ENCODE peak calls at places on chromosome 10, in eight cellular contexts. K, V, Z, N, X, J, R and A are unnamed samples.

GRCh38 chr10:13712799-13713581 is 126.2 kb downstream of the PRPF18 start:
- DNase-seq in K (peak), V (peak), Z (peak), N (peak), X (peak), J (peak), R (peak), A (no peak)

GRCh38 chr10:77004917-77005564 is 632.6 kb downstream of the KCNMA1 start:
- DNase-seq in K (peak), V (no peak), Z (peak), N (peak), X (no peak), J (peak), R (peak), A (no peak)

GRCh38 chr10:120945801-120946302 is 94.7 kb downstream of the WDR11 start:
- DNase-seq in K (peak), V (peak), Z (peak), N (no peak), X (peak), J (peak), R (no peak), A (no peak)

GRCh38 chr10:688287-688620 is 1.2 kb downstream of the DIP2C start:
- DNase-seq in K (peak), V (no peak), Z (no peak), N (no peak), X (no peak), J (no peak), R (no peak), A (no peak)

GRCh38 chr10:45411607-45411940 is 37.6 kb downstream of the ALOX5 start:
- DNase-seq in K (no peak), V (no peak), Z (no peak), N (no peak), X (no peak), J (no peak), R (no peak), A (no peak)

GRCh38 chr10:35895331-35895730 is 253.2 kb upstream of the FZD8 start:
- DNase-seq in K (peak), V (no peak), Z (no peak), N (no peak), X (no peak), J (no peak), R (no peak), A (no peak)

GRCh38 chr10:43257210-43258031 is 9.4 kb downstream of the RASGEF1A start:
- DNase-seq in K (no peak), V (no peak), Z (no peak), N (no peak), X (no peak), J (no peak), R (no peak), A (peak)

GRCh38 chr10:35822316-35822715 is 180.2 kb upstream of the FZD8 start:
- DNase-seq in K (peak), V (peak), Z (no peak), N (no peak), X (peak), J (no peak), R (peak), A (no peak)

GRCh38 chr10:83607959-83608745 is 531.2 kb upstream of the GHITM start:
- DNase-seq in K (peak), V (no peak), Z (no peak), N (no peak), X (no peak), J (no peak), R (no peak), A (no peak)

GRCh38 chr10:5566606-5567005 is 41.8 kb downstream of the CALML3 start:
- DNase-seq in K (no peak), V (no peak), Z (peak), N (no peak), X (no peak), J (no peak), R (no peak), A (no peak)

GRCh38 chr10:25017247-25017590 is 807 bp downstream of the THNSL1 start:
- DNase-seq in K (no peak), V (peak), Z (peak), N (peak), X (no peak), J (no peak), R (no peak), A (no peak)

GRCh38 chr10:77391605-77392235 is 245.9 kb downstream of the KCNMA1 start:
- DNase-seq in K (peak), V (peak), Z (peak), N (peak), X (peak), J (peak), R (peak), A (peak)

GRCh38 chr10:49620286-49620810 is 6.5 kb downstream of the CHAT start:
- DNase-seq in K (no peak), V (no peak), Z (no peak), N (no peak), X (peak), J (no peak), R (peak), A (no peak)

GRCh38 chr10:117345143-117345542 is 30.1 kb downstream of the PDZD8 start:
- DNase-seq in K (peak), V (no peak), Z (no peak), N (no peak), X (no peak), J (no peak), R (peak), A (no peak)

GRCh38 chr10:9331583-9332008 is 1277.1 kb downstream of the GATA3 start:
- DNase-seq in K (peak), V (no peak), Z (peak), N (peak), X (no peak), J (no peak), R (no peak), A (no peak)

GRCh38 chr10:126321455-126321854 is 66.8 kb downstream of the ADAM12 start:
- DNase-seq in K (peak), V (no peak), Z (no peak), N (no peak), X (no peak), J (no peak), R (no peak), A (no peak)

GRCh38 chr10:86261933-86262665 is 104.5 kb downstream of the GRID1 start:
- DNase-seq in K (no peak), V (peak), Z (peak), N (peak), X (peak), J (peak), R (peak), A (peak)

GRCh38 chr10:71323407-71323806 is 4.3 kb downstream of the SLC29A3 start:
- DNase-seq in K (peak), V (no peak), Z (peak), N (peak), X (no peak), J (no peak), R (no peak), A (no peak)

GRCh38 chr10:77571490-77571889 is 66.1 kb downstream of the KCNMA1 start:
- DNase-seq in K (no peak), V (peak), Z (no peak), N (no peak), X (peak), J (no peak), R (no peak), A (no peak)

GRCh38 chr10:78336402-78336791 is 302.7 kb downstream of the RPS24 start:
- DNase-seq in K (peak), V (peak), Z (no peak), N (no peak), X (no peak), J (no peak), R (peak), A (peak)

GRCh38 chr10:77428776-77429395 is 208.7 kb downstream of the KCNMA1 start:
- DNase-seq in K (peak), V (peak), Z (peak), N (no peak), X (peak), J (peak), R (peak), A (no peak)

GRCh38 chr10:5354068-5354467 is 10.7 kb upstream of the UCN3 start:
- DNase-seq in K (no peak), V (no peak), Z (no peak), N (no peak), X (no peak), J (no peak), R (no peak), A (no peak)

GRCh38 chr10:99888623-99889022 is 106.2 kb downstream of the ABCC2 start:
- DNase-seq in K (peak), V (no peak), Z (no peak), N (no peak), X (no peak), J (no peak), R (peak), A (no peak)

GRCh38 chr10:86058964-86059363 is 307.6 kb downstream of the GRID1 start:
- DNase-seq in K (no peak), V (no peak), Z (no peak), N (no peak), X (no peak), J (no peak), R (no peak), A (no peak)

GRCh38 chr10:52890281-52890680 is 117.7 kb upstream of the MBL2 start:
- DNase-seq in K (no peak), V (no peak), Z (no peak), N (no peak), X (no peak), J (no peak), R (no peak), A (no peak)

GRCh38 chr10:79446451-79447020 is 1.1 kb upstream of the ZCCHC24 start:
- DNase-seq in K (peak), V (peak), Z (no peak), N (no peak), X (peak), J (peak), R (peak), A (no peak)

GRCh38 chr10:3774814-3775670 is 10.0 kb downstream of the KLF6 start:
- DNase-seq in K (peak), V (no peak), Z (no peak), N (no peak), X (peak), J (peak), R (peak), A (peak)

GRCh38 chr10:114519306-114519669 is 115.0 kb upstream of the AFAP1L2 start:
- DNase-seq in K (no peak), V (peak), Z (peak), N (no peak), X (no peak), J (peak), R (no peak), A (no peak)

GRCh38 chr10:84296071-84296981 is 32.1 kb upstream of the CCSER2 start:
- DNase-seq in K (peak), V (no peak), Z (no peak), N (no peak), X (no peak), J (no peak), R (peak), A (no peak)

GRCh38 chr10:60203993-60204618 is 185.6 kb downstream of the ANK3 start:
- DNase-seq in K (peak), V (no peak), Z (peak), N (peak), X (no peak), J (peak), R (no peak), A (no peak)
- TF ChIP-seq CTCF in K (peak), V (peak), Z (peak), N (peak), X (peak), J (peak), R (peak), A (peak)

GRCh38 chr10:118712080-118712479 is 42.7 kb downstream of the CACUL1 start:
- DNase-seq in K (no peak), V (no peak), Z (no peak), N (no peak), X (no peak), J (no peak), R (no peak), A (no peak)

GRCh38 chr10:118710487-118710886 is 44.3 kb downstream of the CACUL1 start:
- DNase-seq in K (no peak), V (no peak), Z (no peak), N (no peak), X (no peak), J (no peak), R (no peak), A (no peak)

GRCh38 chr10:118708571-118708970 is 46.2 kb downstream of the CACUL1 start:
- DNase-seq in K (no peak), V (no peak), Z (no peak), N (no peak), X (no peak), J (no peak), R (no peak), A (no peak)

DNA sequence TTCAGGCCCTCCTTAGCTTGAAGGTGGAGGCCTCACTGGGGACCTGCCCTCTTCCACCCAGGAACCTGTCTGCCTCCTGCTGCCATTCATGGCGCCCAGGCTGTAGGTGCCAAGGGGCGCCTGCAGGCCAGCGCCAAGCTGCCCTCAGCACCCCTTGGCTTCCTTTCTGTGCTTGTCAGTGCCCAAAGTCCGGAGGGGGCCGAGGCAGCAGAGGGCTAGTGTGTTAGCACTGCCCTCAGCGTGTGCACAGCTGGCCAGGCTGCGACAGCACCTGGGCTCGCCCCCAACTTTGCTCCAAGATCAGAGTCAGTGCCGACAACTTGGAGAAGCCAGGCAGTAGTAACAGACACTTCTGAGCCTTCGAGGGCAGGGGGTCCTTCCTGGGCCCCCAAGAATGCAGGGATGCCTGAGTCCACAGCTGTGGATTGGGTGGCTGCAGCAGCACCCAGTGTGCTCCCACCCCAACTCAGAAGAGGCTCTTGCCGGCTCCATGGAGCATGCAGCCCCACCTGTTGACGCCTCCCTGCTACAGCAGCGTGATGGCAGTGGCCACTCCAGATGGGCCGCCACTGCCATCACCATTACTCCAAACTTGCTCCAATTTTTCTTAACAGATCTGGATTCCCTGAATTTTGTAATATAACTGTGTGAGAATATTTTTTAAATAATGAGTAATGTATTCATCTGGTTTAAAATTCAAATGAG is 41.7 kb downstream of the CACUL1 start:
- DNase-seq in K (no peak), V (no peak), Z (no peak), N (no peak), X (no peak), J (no peak), R (peak), A (no peak)
- TF ChIP-seq CTCF in K (peak), V (no peak), Z (no peak), N (peak), X (no peak), J (no peak), R (peak), A (peak)

DNA sequence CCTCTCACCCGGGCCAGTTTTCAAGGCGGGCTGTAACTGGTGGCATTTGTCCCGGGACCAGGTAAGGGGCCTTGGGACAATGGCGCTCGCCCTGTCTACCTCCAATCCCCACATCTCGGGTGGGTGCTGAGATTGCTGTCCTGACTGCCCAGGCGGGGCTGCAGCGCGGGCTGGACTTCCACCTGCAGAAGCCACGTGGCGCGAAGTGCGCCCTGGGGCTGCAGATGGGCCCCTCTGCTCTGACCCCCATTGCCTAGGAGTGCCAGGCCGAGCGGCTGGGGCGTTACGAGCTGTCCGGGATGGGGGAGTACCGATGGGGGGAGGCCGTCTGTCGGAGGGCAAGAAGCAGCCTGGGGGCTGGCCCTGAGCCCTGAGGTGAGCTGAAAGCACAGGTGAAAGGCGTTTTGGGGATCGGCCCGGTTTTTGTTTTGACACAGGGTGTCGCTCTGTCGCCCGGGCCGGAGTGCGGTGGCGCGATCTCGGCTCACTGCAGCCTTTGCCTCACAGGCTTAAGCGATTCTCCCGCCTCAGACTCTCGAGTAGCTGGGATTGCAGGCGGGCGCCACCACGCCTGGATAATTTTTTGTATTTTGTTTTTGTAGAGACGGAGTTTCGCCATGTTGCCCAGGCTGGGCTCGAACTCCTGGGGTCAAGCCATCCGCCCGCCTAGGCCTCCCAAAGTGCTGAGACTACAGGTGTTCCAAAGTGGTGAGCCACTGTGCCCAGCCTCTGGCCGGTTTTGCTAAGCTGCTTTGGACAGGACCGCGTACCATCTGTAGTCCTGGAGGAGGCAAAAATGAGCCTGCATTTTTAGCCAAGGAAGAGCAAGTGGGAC is at the start of gene SFXN2:
- DNase-seq in K (no peak), V (peak), Z (no peak), N (peak), X (no peak), J (peak), R (peak), A (no peak)
- TF ChIP-seq CTCF in K (no peak), V (no peak), Z (no peak), N (peak), X (no peak), J (no peak), R (peak), A (no peak)

GRCh38 chr10:47031251-47031952 is 120.2 kb downstream of the PTPN20 start:
- DNase-seq in K (no peak), V (no peak), Z (no peak), N (no peak), X (peak), J (no peak), R (peak), A (peak)
- TF ChIP-seq CTCF in K (no peak), V (no peak), Z (no peak), N (no peak), X (no peak), J (no peak), R (peak), A (no peak)

GRCh38 chr10:75922435-75922834 is 491.0 kb downstream of the LRMDA start:
- DNase-seq in K (peak), V (no peak), Z (no peak), N (no peak), X (no peak), J (no peak), R (peak), A (no peak)
- TF ChIP-seq CTCF in K (peak), V (no peak), Z (no peak), N (no peak), X (no peak), J (no peak), R (peak), A (no peak)

GRCh38 chr10:81843042-81843441 is 32.0 kb upstream of the NRG3 start:
- DNase-seq in K (no peak), V (no peak), Z (no peak), N (no peak), X (no peak), J (peak), R (no peak), A (no peak)
- TF ChIP-seq CTCF in K (no peak), V (no peak), Z (no peak), N (no peak), X (no peak), J (peak), R (peak), A (no peak)

GRCh38 chr10:23516530-23516929 is 77.7 kb downstream of the OTUD1 start:
- DNase-seq in K (peak), V (no peak), Z (peak), N (no peak), X (no peak), J (peak), R (no peak), A (no peak)
- TF ChIP-seq CTCF in K (peak), V (peak), Z (peak), N (peak), X (no peak), J (peak), R (peak), A (peak)

GRCh38 chr10:74888947-74889661 is 62.7 kb downstream of the KAT6B start:
- DNase-seq in K (no peak), V (no peak), Z (peak), N (no peak), X (no peak), J (peak), R (peak), A (no peak)
- TF ChIP-seq CTCF in K (peak), V (no peak), Z (no peak), N (no peak), X (no peak), J (peak), R (peak), A (peak)

GRCh38 chr10:22911889-22912762 is 15.7 kb upstream of the ARMC3 start:
- DNase-seq in K (peak), V (no peak), Z (no peak), N (no peak), X (no peak), J (no peak), R (no peak), A (no peak)
- TF ChIP-seq CTCF in K (no peak), V (no peak), Z (no peak), N (no peak), X (no peak), J (no peak), R (no peak), A (peak)

DNA sequence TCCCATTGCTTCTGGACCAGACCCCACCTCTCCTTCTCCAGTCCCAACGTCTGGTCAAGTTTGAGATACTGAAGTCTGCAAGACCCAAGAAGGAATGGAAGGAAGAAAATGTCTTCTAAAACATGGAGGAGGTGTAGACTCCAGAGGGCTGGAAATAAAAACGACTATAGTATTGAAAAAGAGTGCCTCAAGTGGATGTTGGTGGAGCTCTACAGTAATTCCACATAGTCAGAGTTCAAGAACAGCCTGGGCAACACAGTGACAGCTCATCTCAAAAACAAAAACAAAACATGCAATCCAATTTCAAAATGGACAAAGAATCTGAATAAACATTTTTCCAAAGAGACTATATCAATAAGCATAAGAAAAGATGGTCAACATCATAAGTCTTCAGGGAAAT is 2.3 kb upstream of the PCGF6 start:
- DNase-seq in K (no peak), V (no peak), Z (no peak), N (no peak), X (no peak), J (no peak), R (no peak), A (no peak)
- TF ChIP-seq CTCF in K (no peak), V (no peak), Z (no peak), N (no peak), X (no peak), J (no peak), R (peak), A (no peak)